ENCODE peak calls at places on chromosomes 12 and 14, in six cellular contexts. C is SK-N-SH, B is A549, Y is transverse colon, Q is GM12878, E is tibial nerve. R is an unnamed sample.

GRCh38 chr14:90278199-90279175 is 22.1 kb downstream of the PSMC1 start:
- DNase-seq in C (no peak), B (no peak), Y (no peak), Q (no peak), E (no peak), R (peak)

GRCh38 chr12:111715242-111715641 is 29.4 kb downstream of the ACAD10 start:
- DNase-seq in C (no peak), B (peak), Y (no peak), Q (no peak), E (no peak), R (no peak)

GRCh38 chr14:22326001-22326400 is 263.0 kb downstream of the DAD1 start:
- DNase-seq in C (no peak), B (no peak), Y (no peak), Q (no peak), E (no peak), R (no peak)

GRCh38 chr12:28626504-28626903 is 436.2 kb downstream of the CCDC91 start:
- DNase-seq in C (no peak), B (no peak), Y (no peak), Q (no peak), E (no peak), R (no peak)

GRCh38 chr12:20184514-20184913 is 183.8 kb upstream of the PDE3A start:
- DNase-seq in C (no peak), B (no peak), Y (no peak), Q (no peak), E (no peak), R (no peak)

GRCh38 chr14:100836961-100837811 is 11.3 kb downstream of the MEG3 start:
- DNase-seq in C (no peak), B (no peak), Y (no peak), Q (no peak), E (no peak), R (no peak)

GRCh38 chr12:57149309-57149900 is 2.0 kb upstream of the LRP1-AS start:
- DNase-seq in C (no peak), B (no peak), Y (peak), Q (no peak), E (peak), R (no peak)

GRCh38 chr14:89327771-89328212 is 89.2 kb downstream of the FOXN3 start:
- DNase-seq in C (no peak), B (no peak), Y (no peak), Q (no peak), E (no peak), R (no peak)

GRCh38 chr14:34843011-34843554 is 32.1 kb downstream of the BAZ1A start:
- DNase-seq in C (peak), B (peak), Y (no peak), Q (peak), E (no peak), R (no peak)

GRCh38 chr14:23569443-23570151 is 2.0 kb upstream of the AP1G2 start:
- DNase-seq in C (peak), B (peak), Y (no peak), Q (no peak), E (no peak), R (peak)

GRCh38 chr12:2264622-2265306 is 212.0 kb downstream of the CACNA1C start:
- DNase-seq in C (no peak), B (no peak), Y (peak), Q (no peak), E (no peak), R (no peak)

GRCh38 chr12:131108171-131108955 is 154.7 kb downstream of the ADGRD1 start:
- DNase-seq in C (no peak), B (peak), Y (no peak), Q (no peak), E (no peak), R (no peak)

GRCh38 chr14:84312551-84312950 is 1217.4 kb upstream of the FLRT2 start:
- DNase-seq in C (no peak), B (no peak), Y (no peak), Q (no peak), E (no peak), R (no peak)

GRCh38 chr14:96931751-96932150 is 134.6 kb downstream of the VRK1 start:
- DNase-seq in C (no peak), B (no peak), Y (no peak), Q (no peak), E (no peak), R (no peak)

GRCh38 chr14:72291908-72292688 is 359.9 kb downstream of the RGS6 start:
- DNase-seq in C (peak), B (peak), Y (no peak), Q (peak), E (no peak), R (no peak)

DNA sequence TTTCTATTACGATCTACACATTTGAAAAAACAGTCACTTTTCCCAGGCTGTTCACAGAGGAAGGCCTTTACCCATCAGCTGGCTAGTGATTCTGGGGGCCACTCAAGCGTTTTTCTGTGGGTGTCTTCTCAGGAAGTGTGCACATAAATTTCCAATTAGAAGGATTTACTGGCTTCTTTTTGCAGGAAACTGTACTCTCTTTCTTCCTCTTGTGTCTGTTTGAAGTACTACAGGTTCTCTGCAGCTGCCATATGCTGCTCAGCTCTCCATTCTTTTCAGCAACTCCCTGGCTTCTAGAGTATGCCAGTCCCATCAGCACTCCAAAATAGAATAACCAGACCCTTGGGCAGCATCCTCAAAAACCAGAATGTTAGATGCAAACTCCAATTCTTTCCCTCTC is 110.4 kb upstream of the NAV3 start:
- DNase-seq in C (no peak), B (peak), Y (no peak), Q (no peak), E (no peak), R (no peak)
- TF ChIP-seq EP300 in C (no peak), B (no peak), Y (no peak), Q (no peak), E (no peak), R (no peak)

GRCh38 chr14:59200214-59200613 is 11.7 kb downstream of the DAAM1 start:
- DNase-seq in C (no peak), B (no peak), Y (no peak), Q (no peak), E (no peak), R (no peak)

GRCh38 chr14:59202031-59202430 is 13.6 kb downstream of the DAAM1 start:
- DNase-seq in C (no peak), B (no peak), Y (no peak), Q (no peak), E (no peak), R (no peak)

GRCh38 chr14:59199614-59200013 is 11.1 kb downstream of the DAAM1 start:
- DNase-seq in C (no peak), B (no peak), Y (no peak), Q (no peak), E (no peak), R (no peak)

GRCh38 chr14:59197695-59198262 is 9.3 kb downstream of the DAAM1 start:
- DNase-seq in C (no peak), B (no peak), Y (no peak), Q (no peak), E (no peak), R (no peak)

GRCh38 chr14:59199205-59199604 is 10.7 kb downstream of the DAAM1 start:
- DNase-seq in C (peak), B (no peak), Y (no peak), Q (no peak), E (no peak), R (no peak)
- TF ChIP-seq CTCF in C (peak), B (no peak), Y (no peak), Q (no peak), E (no peak), R (no peak)

GRCh38 chr12:31280183-31280582 is 45.8 kb downstream of the SINHCAF start:
- DNase-seq in C (no peak), B (no peak), Y (no peak), Q (no peak), E (no peak), R (no peak)
- TF ChIP-seq EP300 in C (no peak), B (no peak), Y (peak), Q (no peak), E (no peak), R (no peak)

GRCh38 chr14:71232506-71232905 is 325.2 kb downstream of the PCNX1 start:
- DNase-seq in C (no peak), B (no peak), Y (no peak), Q (no peak), E (no peak), R (peak)
- TF ChIP-seq CTCF in C (no peak), B (no peak), Y (no peak), Q (no peak), E (no peak), R (no peak)

GRCh38 chr12:95099270-95099790 is 25.9 kb upstream of the NR2C1 start:
- DNase-seq in C (no peak), B (no peak), Y (no peak), Q (no peak), E (no peak), R (no peak)
- TF ChIP-seq EP300 in C (no peak), B (no peak), Y (no peak), Q (no peak), E (no peak), R (no peak)